ENCODE peak calls at places on chromosomes 5 and 9, in seven cellular contexts. One of them, this sample, is unnamed.

GRCh38 chr5:145989428-145989827 is 53.0 kb downstream of the SH3RF2 start:
- DNase-seq in neuronal stem cell: no peak
- DNase-seq in K562: no peak
- DNase-seq in IMR-90: peak; percentile 33
- DNase-seq in mesendoderm: no peak
- DNase-seq in mammary epithelial cell: no peak
- DNase-seq in SK-N-SH: no peak
- DNase-seq in this sample: no peak

GRCh38 chr9:107881625-107882300 is 392.2 kb upstream of the KLF4 start:
- DNase-seq in neuronal stem cell: no peak
- DNase-seq in K562: no peak
- DNase-seq in IMR-90: peak; percentile 39
- DNase-seq in mesendoderm: no peak
- DNase-seq in mammary epithelial cell: peak; percentile 31
- DNase-seq in SK-N-SH: no peak
- DNase-seq in this sample: no peak

GRCh38 chr5:119537704-119538103 is 85.4 kb downstream of the HSD17B4 start:
- DNase-seq in neuronal stem cell: no peak
- DNase-seq in K562: no peak
- DNase-seq in IMR-90: peak; percentile 3
- DNase-seq in mesendoderm: peak; percentile 48
- DNase-seq in mammary epithelial cell: peak; percentile 81
- DNase-seq in SK-N-SH: no peak
- DNase-seq in this sample: no peak

GRCh38 chr9:37374892-37375291 is 47.6 kb upstream of the GRHPR start:
- DNase-seq in neuronal stem cell: no peak
- DNase-seq in K562: no peak
- DNase-seq in IMR-90: no peak
- DNase-seq in mesendoderm: no peak
- DNase-seq in mammary epithelial cell: no peak
- DNase-seq in SK-N-SH: no peak
- DNase-seq in this sample: peak; percentile 22

GRCh38 chr5:172707285-172708182 is 63.5 kb downstream of the DUSP1 start:
- DNase-seq in neuronal stem cell: no peak
- DNase-seq in K562: no peak
- DNase-seq in IMR-90: peak; percentile 76
- DNase-seq in mesendoderm: peak; percentile 81
- DNase-seq in mammary epithelial cell: peak; percentile 56
- DNase-seq in SK-N-SH: peak; percentile 79
- DNase-seq in this sample: peak; percentile 43

GRCh38 chr9:942805-943580 is 33.5 kb upstream of the DMRT3 start:
- DNase-seq in neuronal stem cell: no peak
- DNase-seq in K562: no peak
- DNase-seq in IMR-90: no peak
- DNase-seq in mesendoderm: peak; percentile 78
- DNase-seq in mammary epithelial cell: no peak
- DNase-seq in SK-N-SH: no peak
- DNase-seq in this sample: no peak

GRCh38 chr5:165101709-165102108 is 1596.3 kb downstream of the MAT2B start:
- DNase-seq in neuronal stem cell: no peak
- DNase-seq in K562: no peak
- DNase-seq in IMR-90: no peak
- DNase-seq in mesendoderm: no peak
- DNase-seq in mammary epithelial cell: no peak
- DNase-seq in SK-N-SH: no peak
- DNase-seq in this sample: no peak

GRCh38 chr5:68689010-68689409 is 404.8 kb upstream of the SLC30A5 start:
- DNase-seq in neuronal stem cell: no peak
- DNase-seq in K562: no peak
- DNase-seq in IMR-90: no peak
- DNase-seq in mesendoderm: no peak
- DNase-seq in mammary epithelial cell: no peak
- DNase-seq in SK-N-SH: no peak
- DNase-seq in this sample: no peak

GRCh38 chr9:137678202-137678601 is 59.4 kb downstream of the EHMT1 start:
- DNase-seq in neuronal stem cell: no peak
- DNase-seq in K562: no peak
- DNase-seq in IMR-90: no peak
- DNase-seq in mesendoderm: no peak
- DNase-seq in mammary epithelial cell: no peak
- DNase-seq in SK-N-SH: no peak
- DNase-seq in this sample: no peak

GRCh38 chr5:1293997-1294838 is 650 bp downstream of the TERT start:
- DNase-seq in neuronal stem cell: no peak
- DNase-seq in K562: peak; percentile 54
- DNase-seq in IMR-90: no peak
- DNase-seq in mesendoderm: peak; percentile 40
- DNase-seq in mammary epithelial cell: no peak
- DNase-seq in SK-N-SH: peak; percentile 55
- DNase-seq in this sample: no peak

GRCh38 chr9:115006660-115007059 is 76.3 kb upstream of the TNFSF8 start:
- DNase-seq in neuronal stem cell: no peak
- DNase-seq in K562: no peak
- DNase-seq in IMR-90: peak; percentile 83
- DNase-seq in mesendoderm: no peak
- DNase-seq in mammary epithelial cell: peak; percentile 87
- DNase-seq in SK-N-SH: no peak
- DNase-seq in this sample: no peak

GRCh38 chr5:15376088-15376487 is 123.9 kb upstream of the FBXL7 start:
- DNase-seq in neuronal stem cell: no peak
- DNase-seq in K562: no peak
- DNase-seq in IMR-90: no peak
- DNase-seq in mesendoderm: no peak
- DNase-seq in mammary epithelial cell: no peak
- DNase-seq in SK-N-SH: no peak
- DNase-seq in this sample: no peak

GRCh38 chr5:37710965-37711364 is 128.9 kb downstream of the GDNF start:
- DNase-seq in neuronal stem cell: no peak
- DNase-seq in K562: no peak
- DNase-seq in IMR-90: peak; percentile 21
- DNase-seq in mesendoderm: no peak
- DNase-seq in mammary epithelial cell: no peak
- DNase-seq in SK-N-SH: no peak
- DNase-seq in this sample: no peak

GRCh38 chr5:37005946-37006540 is 129.5 kb downstream of the NIPBL start:
- DNase-seq in neuronal stem cell: no peak
- DNase-seq in K562: peak; percentile 17
- DNase-seq in IMR-90: peak; percentile 39
- DNase-seq in mesendoderm: peak; percentile 18
- DNase-seq in mammary epithelial cell: peak; percentile 20
- DNase-seq in SK-N-SH: peak; percentile 28
- DNase-seq in this sample: no peak

GRCh38 chr5:110109685-110110084 is 420.0 kb downstream of the MAN2A1 start:
- DNase-seq in neuronal stem cell: no peak
- DNase-seq in K562: no peak
- DNase-seq in IMR-90: no peak
- DNase-seq in mesendoderm: no peak
- DNase-seq in mammary epithelial cell: no peak
- DNase-seq in SK-N-SH: no peak
- DNase-seq in this sample: no peak

GRCh38 chr5:68544656-68545565 is 329.4 kb downstream of the PIK3R1 start:
- DNase-seq in neuronal stem cell: no peak
- DNase-seq in K562: no peak
- DNase-seq in IMR-90: peak; percentile 45
- DNase-seq in mesendoderm: peak; percentile 18
- DNase-seq in mammary epithelial cell: peak; percentile 78
- DNase-seq in SK-N-SH: no peak
- DNase-seq in this sample: no peak

GRCh38 chr5:171115519-171115918 is 193.5 kb upstream of the TLX3 start:
- DNase-seq in neuronal stem cell: no peak
- DNase-seq in K562: no peak
- DNase-seq in IMR-90: no peak
- DNase-seq in mesendoderm: no peak
- DNase-seq in mammary epithelial cell: no peak
- DNase-seq in SK-N-SH: no peak
- DNase-seq in this sample: no peak

GRCh38 chr5:74140409-74140808 is 500.1 kb downstream of the ENC1 start:
- DNase-seq in neuronal stem cell: no peak
- DNase-seq in K562: no peak
- DNase-seq in IMR-90: peak; percentile 15
- DNase-seq in mesendoderm: no peak
- DNase-seq in mammary epithelial cell: no peak
- DNase-seq in SK-N-SH: no peak
- DNase-seq in this sample: no peak

GRCh38 chr5:109454726-109455505 is 45.1 kb upstream of the PJA2 start:
- DNase-seq in neuronal stem cell: no peak
- DNase-seq in K562: no peak
- DNase-seq in IMR-90: peak; percentile 35
- DNase-seq in mesendoderm: peak; percentile 22
- DNase-seq in mammary epithelial cell: peak; percentile 40
- DNase-seq in SK-N-SH: no peak
- DNase-seq in this sample: no peak

GRCh38 chr5:109413463-109413862 is 3.7 kb upstream of the PJA2 start:
- DNase-seq in neuronal stem cell: peak; percentile 39
- DNase-seq in K562: no peak
- DNase-seq in IMR-90: peak; percentile 58
- DNase-seq in mesendoderm: peak; percentile 70
- DNase-seq in mammary epithelial cell: no peak
- DNase-seq in SK-N-SH: no peak
- DNase-seq in this sample: no peak

GRCh38 chr5:170860415-170860814 is 1.4 kb upstream of the RANBP17 start:
- DNase-seq in neuronal stem cell: no peak
- DNase-seq in K562: no peak
- DNase-seq in IMR-90: no peak
- DNase-seq in mesendoderm: no peak
- DNase-seq in mammary epithelial cell: no peak
- DNase-seq in SK-N-SH: no peak
- DNase-seq in this sample: no peak

GRCh38 chr5:38468202-38468656 is 88.2 kb downstream of the LIFR start:
- DNase-seq in neuronal stem cell: no peak
- DNase-seq in K562: no peak
- DNase-seq in IMR-90: peak; percentile 97
- DNase-seq in mesendoderm: no peak
- DNase-seq in mammary epithelial cell: peak; percentile 77
- DNase-seq in SK-N-SH: no peak
- DNase-seq in this sample: no peak

GRCh38 chr9:71383308-71383707 is 261.9 kb upstream of the TRPM3 start:
- DNase-seq in neuronal stem cell: peak; percentile 71
- DNase-seq in K562: no peak
- DNase-seq in IMR-90: no peak
- DNase-seq in mesendoderm: peak; percentile 20
- DNase-seq in mammary epithelial cell: no peak
- DNase-seq in SK-N-SH: no peak
- DNase-seq in this sample: no peak
- H3K9ac ChIP-seq in neuronal stem cell: no peak overlapping the region
- H3K9ac ChIP-seq in K562: no peak overlapping the region
- H3K9ac ChIP-seq in IMR-90: no peak overlapping the region
- H3K9ac ChIP-seq in mesendoderm: no peak overlapping the region
- H3K9ac ChIP-seq in mammary epithelial cell: no peak overlapping the region
- H3K9ac ChIP-seq in SK-N-SH: no peak overlapping the region
- H3K9ac ChIP-seq in this sample: no peak overlapping the region

GRCh38 chr9:93210324-93210973 is 26.5 kb downstream of the WNK2 start:
- DNase-seq in neuronal stem cell: no peak
- DNase-seq in K562: no peak
- DNase-seq in IMR-90: no peak
- DNase-seq in mesendoderm: no peak
- DNase-seq in mammary epithelial cell: no peak
- DNase-seq in SK-N-SH: no peak
- DNase-seq in this sample: no peak

GRCh38 chr9:93210974-93211653 is 27.2 kb downstream of the WNK2 start:
- DNase-seq in neuronal stem cell: no peak
- DNase-seq in K562: no peak
- DNase-seq in IMR-90: no peak
- DNase-seq in mesendoderm: no peak
- DNase-seq in mammary epithelial cell: no peak
- DNase-seq in SK-N-SH: no peak
- DNase-seq in this sample: no peak

GRCh38 chr9:93209097-93209496 is 25.2 kb downstream of the WNK2 start:
- DNase-seq in neuronal stem cell: no peak
- DNase-seq in K562: no peak
- DNase-seq in IMR-90: no peak
- DNase-seq in mesendoderm: no peak
- DNase-seq in mammary epithelial cell: no peak
- DNase-seq in SK-N-SH: no peak
- DNase-seq in this sample: no peak

GRCh38 chr9:93207860-93208734 is 24.2 kb downstream of the WNK2 start:
- DNase-seq in neuronal stem cell: no peak
- DNase-seq in K562: no peak
- DNase-seq in IMR-90: no peak
- DNase-seq in mesendoderm: no peak
- DNase-seq in mammary epithelial cell: no peak
- DNase-seq in SK-N-SH: no peak
- DNase-seq in this sample: no peak

GRCh38 chr9:93209576-93210323 is 25.8 kb downstream of the WNK2 start:
- DNase-seq in neuronal stem cell: no peak
- DNase-seq in K562: no peak
- DNase-seq in IMR-90: no peak
- DNase-seq in mesendoderm: no peak
- DNase-seq in mammary epithelial cell: no peak
- DNase-seq in SK-N-SH: no peak
- DNase-seq in this sample: no peak
- H3K9ac ChIP-seq in neuronal stem cell: no peak overlapping the region
- H3K9ac ChIP-seq in K562: no peak overlapping the region
- H3K9ac ChIP-seq in IMR-90: no peak overlapping the region
- H3K9ac ChIP-seq in mesendoderm: no peak overlapping the region
- H3K9ac ChIP-seq in mammary epithelial cell: no peak overlapping the region
- H3K9ac ChIP-seq in SK-N-SH: no peak overlapping the region
- H3K9ac ChIP-seq in this sample: no peak overlapping the region

GRCh38 chr9:104009853-104010252 is 84.3 kb upstream of the SMC2 start:
- DNase-seq in neuronal stem cell: no peak
- DNase-seq in K562: no peak
- DNase-seq in IMR-90: no peak
- DNase-seq in mesendoderm: no peak
- DNase-seq in mammary epithelial cell: peak; percentile 61
- DNase-seq in SK-N-SH: no peak
- DNase-seq in this sample: no peak
- H3K9ac ChIP-seq in neuronal stem cell: no peak overlapping the region
- H3K9ac ChIP-seq in K562: no peak overlapping the region
- H3K9ac ChIP-seq in IMR-90: no peak overlapping the region
- H3K9ac ChIP-seq in mesendoderm: no peak overlapping the region
- H3K9ac ChIP-seq in mammary epithelial cell: no peak overlapping the region
- H3K9ac ChIP-seq in SK-N-SH: no peak overlapping the region
- H3K9ac ChIP-seq in this sample: no peak overlapping the region

GRCh38 chr9:129487307-129487657 is 133.6 kb downstream of the C9orf50 start:
- DNase-seq in neuronal stem cell: no peak
- DNase-seq in K562: no peak
- DNase-seq in IMR-90: no peak
- DNase-seq in mesendoderm: no peak
- DNase-seq in mammary epithelial cell: no peak
- DNase-seq in SK-N-SH: no peak
- DNase-seq in this sample: no peak

GRCh38 chr9:129487658-129488483 is 133.0 kb downstream of the C9orf50 start:
- DNase-seq in neuronal stem cell: no peak
- DNase-seq in K562: peak; percentile 66
- DNase-seq in IMR-90: peak; percentile 65
- DNase-seq in mesendoderm: no peak
- DNase-seq in mammary epithelial cell: peak; percentile 50
- DNase-seq in SK-N-SH: no peak
- DNase-seq in this sample: peak; percentile 33

GRCh38 chr9:129491486-129491855 is 129.4 kb downstream of the C9orf50 start:
- DNase-seq in neuronal stem cell: no peak
- DNase-seq in K562: no peak
- DNase-seq in IMR-90: no peak
- DNase-seq in mesendoderm: no peak
- DNase-seq in mammary epithelial cell: no peak
- DNase-seq in SK-N-SH: no peak
- DNase-seq in this sample: no peak

GRCh38 chr9:129490583-129491485 is 130.1 kb downstream of the C9orf50 start:
- DNase-seq in neuronal stem cell: no peak
- DNase-seq in K562: no peak
- DNase-seq in IMR-90: no peak
- DNase-seq in mesendoderm: no peak
- DNase-seq in mammary epithelial cell: no peak
- DNase-seq in SK-N-SH: no peak
- DNase-seq in this sample: no peak

GRCh38 chr9:129489838-129490582 is 130.9 kb downstream of the C9orf50 start:
- DNase-seq in neuronal stem cell: no peak
- DNase-seq in K562: peak; percentile 42
- DNase-seq in IMR-90: peak; percentile 45
- DNase-seq in mesendoderm: no peak
- DNase-seq in mammary epithelial cell: no peak
- DNase-seq in SK-N-SH: no peak
- DNase-seq in this sample: peak; percentile 24
- H3K9ac ChIP-seq in neuronal stem cell: no peak overlapping the region
- H3K9ac ChIP-seq in K562: peak overlapping the region; percentile 100
- H3K9ac ChIP-seq in IMR-90: peak overlapping the region; percentile 76
- H3K9ac ChIP-seq in mesendoderm: peak overlapping the region; percentile 56
- H3K9ac ChIP-seq in mammary epithelial cell: no peak overlapping the region
- H3K9ac ChIP-seq in SK-N-SH: peak overlapping the region; percentile 89
- H3K9ac ChIP-seq in this sample: peak overlapping the region; percentile 72

This sample was measured in DND-41.